ENCODE peak calls at places on chromosomes 2 and 18, in seven cellular contexts. J is cardiac muscle cell, B is neural crest cell, O is epithelial cell of proximal tubule, C is Caco-2, D is fibroblast of lung, L is nephron progenitor cell. I is an unnamed sample.

GRCh38 chr2:11456251-11456650 is 9.7 kb downstream of the E2F6 start:
- DNase-seq in J (no peak), B (no peak), O (no peak), C (no peak), D (no peak), L (no peak), I (no peak)

GRCh38 chr2:99571609-99572344 is 82.0 kb upstream of the REV1 start:
- DNase-seq in J (no peak), B (no peak), O (no peak), C (no peak), D (peak; percentile 48), L (no peak), I (peak; percentile 46)

GRCh38 chr18:12593861-12594260 is 64.0 kb downstream of the SPIRE1 start:
- DNase-seq in J (peak; percentile 32), B (no peak), O (no peak), C (no peak), D (peak; percentile 49), L (no peak), I (peak; percentile 13)

GRCh38 chr2:101766871-101767739 is 69.6 kb downstream of the MAP4K4 start:
- DNase-seq in J (peak; percentile 89), B (no peak), O (no peak), C (peak; percentile 67), D (peak; percentile 100), L (no peak), I (peak; percentile 92)

GRCh38 chr2:15158117-15158516 is 403.0 kb downstream of the NBAS start:
- DNase-seq in J (no peak), B (peak; percentile 32), O (no peak), C (no peak), D (no peak), L (peak; percentile 39), I (no peak)

GRCh38 chr2:174797792-174798276 is 33.6 kb upstream of the CHRNA1 start:
- DNase-seq in J (no peak), B (no peak), O (no peak), C (no peak), D (peak; percentile 60), L (no peak), I (peak; percentile 77)

GRCh38 chr2:45680351-45680967 is 29.0 kb downstream of the PRKCE start:
- DNase-seq in J (peak; percentile 29), B (no peak), O (no peak), C (no peak), D (no peak), L (no peak), I (no peak)

GRCh38 chr2:219286436-219287115 is 7.4 kb downstream of the DNAJB2 start:
- DNase-seq in J (no peak), B (no peak), O (no peak), C (no peak), D (no peak), L (no peak), I (no peak)

GRCh38 chr2:162926501-162926900 is 87.9 kb upstream of the KCNH7 start:
- DNase-seq in J (no peak), B (no peak), O (peak; percentile 91), C (no peak), D (peak; percentile 94), L (no peak), I (no peak)

GRCh38 chr18:7592305-7593071 is 25.4 kb downstream of the PTPRM start:
- DNase-seq in J (no peak), B (no peak), O (no peak), C (no peak), D (no peak), L (peak; percentile 28), I (no peak)

GRCh38 chr2:233369462-233369861 is 15.2 kb downstream of the DGKD start:
- DNase-seq in J (no peak), B (no peak), O (no peak), C (no peak), D (no peak), L (no peak), I (no peak)

GRCh38 chr18:50586710-50587109 is 26.8 kb downstream of the MAPK4 start:
- DNase-seq in J (peak; percentile 7), B (no peak), O (no peak), C (no peak), D (no peak), L (no peak), I (no peak)
- TF ChIP-seq CTCF in J (peak; percentile 40), B (peak; percentile 56), O (peak; percentile 32), C (no peak), D (no peak), L (peak; percentile 19), I (no peak)

GRCh38 chr18:71388148-71388547 is 1099.3 kb downstream of the SOCS6 start:
- DNase-seq in J (no peak), B (no peak), O (no peak), C (no peak), D (no peak), L (no peak), I (no peak)
- TF ChIP-seq CTCF in J (no peak), B (no peak), O (no peak), C (no peak), D (no peak), L (no peak), I (no peak)

GRCh38 chr2:107376910-107377309 is 449.8 kb upstream of the RGPD4 start:
- DNase-seq in J (no peak), B (no peak), O (no peak), C (no peak), D (no peak), L (no peak), I (no peak)

DNA sequence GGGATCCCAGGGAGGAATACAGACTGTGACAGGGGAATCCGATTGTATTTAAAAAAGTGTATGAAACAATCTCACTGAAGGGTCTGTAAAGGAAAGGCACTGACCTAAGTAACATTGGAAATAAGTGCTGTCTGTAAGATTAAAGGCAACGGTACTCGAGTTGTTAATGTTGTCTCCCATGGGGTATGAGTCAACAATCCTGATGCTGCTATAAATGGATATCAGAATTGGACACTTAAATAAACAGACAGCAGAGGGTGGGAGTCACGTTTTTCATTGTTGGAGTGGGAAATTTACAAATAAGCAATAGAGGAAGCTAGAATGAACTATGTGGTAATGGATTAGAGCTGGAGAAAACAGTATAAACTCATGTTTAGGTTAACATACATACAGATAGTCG is 452.4 kb upstream of the RGPD4 start:
- DNase-seq in J (peak; percentile 4), B (no peak), O (no peak), C (no peak), D (no peak), L (no peak), I (no peak)
- TF ChIP-seq CTCF in J (no peak), B (no peak), O (no peak), C (no peak), D (no peak), L (no peak), I (no peak)

DNA sequence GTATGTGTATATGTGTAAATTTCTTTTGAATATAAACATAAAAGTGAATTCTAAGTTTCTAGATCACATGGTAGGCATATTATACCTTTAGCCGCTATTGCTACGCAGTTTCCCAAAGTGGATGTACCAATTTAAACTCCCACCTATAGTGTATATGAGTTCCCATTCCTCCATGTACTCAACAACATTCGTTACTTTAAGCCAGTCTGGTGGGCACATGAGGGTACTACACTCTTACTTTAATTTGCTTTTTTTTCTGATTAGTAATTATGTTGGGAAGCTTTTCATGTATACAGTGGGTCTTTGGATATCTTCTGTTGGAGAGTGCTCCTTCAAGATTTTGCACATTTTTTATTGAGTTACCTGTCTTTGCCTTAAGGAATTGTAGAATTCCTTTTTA is 683.8 kb downstream of the ERBB4 start:
- DNase-seq in J (no peak), B (no peak), O (no peak), C (no peak), D (no peak), L (no peak), I (no peak)
- TF ChIP-seq CTCF in J (no peak), B (peak; percentile 49), O (no peak), C (no peak), D (no peak), L (peak; percentile 13), I (no peak)

I was measured in AG09309.